ENCODE peak calls at places on chromosomes 13 and 19, in ten cellular contexts. One of them, this sample, is unnamed.

GRCh38 chr13:52455677-52456041 is 381 bp downstream of the CKAP2 start:
- DNase-seq in BJ: peak
- DNase-seq in AG09309: no peak
- DNase-seq in fibroblast of the aortic adventitia: peak
- DNase-seq in NB4: peak
- DNase-seq in IMR-90: peak
- DNase-seq in foreskin fibroblast: peak
- DNase-seq in tibial nerve: peak
- DNase-seq in CD8-positive, alpha-beta T cell: peak
- DNase-seq in HFF-Myc: no peak
- DNase-seq in this sample: no peak

GRCh38 chr19:30340724-30341595 is 31.2 kb upstream of the ZNF536 start:
- DNase-seq in HFF-Myc: no peak
- DNase-seq in tibial nerve: no peak
- DNase-seq in CD8-positive, alpha-beta T cell: no peak
- DNase-seq in NB4: no peak
- DNase-seq in IMR-90: no peak
- DNase-seq in foreskin fibroblast: peak
- DNase-seq in BJ: no peak
- DNase-seq in AG09309: no peak
- DNase-seq in fibroblast of the aortic adventitia: no peak
- DNase-seq in this sample: no peak

GRCh38 chr19:12723383-12723642 is 419 bp downstream of the TNPO2 start:
- DNase-seq in CD8-positive, alpha-beta T cell: no peak
- DNase-seq in IMR-90: peak
- DNase-seq in tibial nerve: no peak
- DNase-seq in NB4: peak
- DNase-seq in AG09309: no peak
- DNase-seq in fibroblast of the aortic adventitia: no peak
- DNase-seq in BJ: no peak
- DNase-seq in HFF-Myc: no peak
- DNase-seq in foreskin fibroblast: peak
- DNase-seq in this sample: no peak

GRCh38 chr13:91399189-91400093 is 1.0 kb downstream of the GPC5 start:
- DNase-seq in NB4: no peak
- DNase-seq in tibial nerve: no peak
- DNase-seq in AG09309: no peak
- DNase-seq in IMR-90: no peak
- DNase-seq in BJ: no peak
- DNase-seq in foreskin fibroblast: peak
- DNase-seq in HFF-Myc: no peak
- DNase-seq in fibroblast of the aortic adventitia: no peak
- DNase-seq in CD8-positive, alpha-beta T cell: no peak
- DNase-seq in this sample: no peak

GRCh38 chr13:65417953-65418352 is 1812.2 kb downstream of the PCDH9 start:
- DNase-seq in IMR-90: no peak
- DNase-seq in AG09309: no peak
- DNase-seq in NB4: no peak
- DNase-seq in HFF-Myc: no peak
- DNase-seq in BJ: no peak
- DNase-seq in foreskin fibroblast: no peak
- DNase-seq in CD8-positive, alpha-beta T cell: no peak
- DNase-seq in tibial nerve: no peak
- DNase-seq in fibroblast of the aortic adventitia: no peak
- DNase-seq in this sample: no peak

GRCh38 chr19:35195822-35196221 is 32.7 kb downstream of the FAM187B start:
- DNase-seq in tibial nerve: no peak
- DNase-seq in foreskin fibroblast: peak
- DNase-seq in fibroblast of the aortic adventitia: peak
- DNase-seq in IMR-90: no peak
- DNase-seq in AG09309: peak
- DNase-seq in BJ: peak
- DNase-seq in NB4: no peak
- DNase-seq in HFF-Myc: no peak
- DNase-seq in CD8-positive, alpha-beta T cell: no peak
- DNase-seq in this sample: peak

GRCh38 chr19:42166336-42166735 is 34.1 kb upstream of the POU2F2 start:
- DNase-seq in tibial nerve: no peak
- DNase-seq in NB4: no peak
- DNase-seq in HFF-Myc: no peak
- DNase-seq in foreskin fibroblast: no peak
- DNase-seq in CD8-positive, alpha-beta T cell: no peak
- DNase-seq in IMR-90: no peak
- DNase-seq in fibroblast of the aortic adventitia: no peak
- DNase-seq in BJ: no peak
- DNase-seq in AG09309: no peak
- DNase-seq in this sample: no peak

GRCh38 chr19:48321622-48322591 is 3.4 kb upstream of the EMP3 start:
- DNase-seq in tibial nerve: peak
- DNase-seq in HFF-Myc: peak
- DNase-seq in NB4: peak
- DNase-seq in BJ: peak
- DNase-seq in fibroblast of the aortic adventitia: peak
- DNase-seq in foreskin fibroblast: peak
- DNase-seq in CD8-positive, alpha-beta T cell: peak
- DNase-seq in AG09309: peak
- DNase-seq in IMR-90: peak
- DNase-seq in this sample: peak

GRCh38 chr19:15248648-15249559 is 16.7 kb upstream of the EPHX3 start:
- DNase-seq in tibial nerve: peak
- DNase-seq in BJ: peak
- DNase-seq in AG09309: peak
- DNase-seq in fibroblast of the aortic adventitia: peak
- DNase-seq in IMR-90: peak
- DNase-seq in NB4: no peak
- DNase-seq in CD8-positive, alpha-beta T cell: no peak
- DNase-seq in foreskin fibroblast: peak
- DNase-seq in HFF-Myc: no peak
- DNase-seq in this sample: no peak

GRCh38 chr13:65946387-65946786 is 1283.7 kb downstream of the PCDH9 start:
- DNase-seq in BJ: no peak
- DNase-seq in foreskin fibroblast: no peak
- DNase-seq in IMR-90: no peak
- DNase-seq in AG09309: no peak
- DNase-seq in CD8-positive, alpha-beta T cell: no peak
- DNase-seq in HFF-Myc: no peak
- DNase-seq in NB4: no peak
- DNase-seq in tibial nerve: no peak
- DNase-seq in fibroblast of the aortic adventitia: no peak
- DNase-seq in this sample: no peak

GRCh38 chr13:33678906-33679657 is 138.9 kb upstream of the RFC3 start:
- DNase-seq in foreskin fibroblast: no peak
- DNase-seq in IMR-90: peak
- DNase-seq in NB4: no peak
- DNase-seq in CD8-positive, alpha-beta T cell: peak
- DNase-seq in fibroblast of the aortic adventitia: peak
- DNase-seq in HFF-Myc: no peak
- DNase-seq in tibial nerve: peak
- DNase-seq in AG09309: peak
- DNase-seq in BJ: no peak
- DNase-seq in this sample: peak

GRCh38 chr13:90800082-90800746 is 547.3 kb upstream of the MIR17HG start:
- DNase-seq in IMR-90: no peak
- DNase-seq in AG09309: no peak
- DNase-seq in foreskin fibroblast: no peak
- DNase-seq in BJ: no peak
- DNase-seq in CD8-positive, alpha-beta T cell: no peak
- DNase-seq in HFF-Myc: no peak
- DNase-seq in NB4: no peak
- DNase-seq in fibroblast of the aortic adventitia: no peak
- DNase-seq in tibial nerve: peak
- DNase-seq in this sample: no peak

GRCh38 chr19:1406496-1406817 is 929 bp upstream of the DAZAP1 start:
- DNase-seq in fibroblast of the aortic adventitia: no peak
- DNase-seq in CD8-positive, alpha-beta T cell: no peak
- DNase-seq in AG09309: no peak
- DNase-seq in tibial nerve: no peak
- DNase-seq in IMR-90: no peak
- DNase-seq in foreskin fibroblast: no peak
- DNase-seq in BJ: no peak
- DNase-seq in HFF-Myc: no peak
- DNase-seq in NB4: no peak
- DNase-seq in this sample: no peak

GRCh38 chr19:46299004-46299509 is 2.2 kb downstream of the HIF3A start:
- DNase-seq in NB4: no peak
- DNase-seq in HFF-Myc: peak
- DNase-seq in foreskin fibroblast: peak
- DNase-seq in AG09309: no peak
- DNase-seq in tibial nerve: peak
- DNase-seq in IMR-90: peak
- DNase-seq in BJ: peak
- DNase-seq in fibroblast of the aortic adventitia: peak
- DNase-seq in CD8-positive, alpha-beta T cell: no peak
- DNase-seq in this sample: no peak
- H3K4me3 ChIP-seq in NB4: no peak
- H3K4me3 ChIP-seq in HFF-Myc: no peak
- H3K4me3 ChIP-seq in foreskin fibroblast: no peak
- H3K4me3 ChIP-seq in AG09309: no peak
- H3K4me3 ChIP-seq in tibial nerve: peak
- H3K4me3 ChIP-seq in IMR-90: no peak
- H3K4me3 ChIP-seq in BJ: peak
- H3K4me3 ChIP-seq in fibroblast of the aortic adventitia: peak
- H3K4me3 ChIP-seq in CD8-positive, alpha-beta T cell: no peak
- H3K4me3 ChIP-seq in this sample: no peak

DNA sequence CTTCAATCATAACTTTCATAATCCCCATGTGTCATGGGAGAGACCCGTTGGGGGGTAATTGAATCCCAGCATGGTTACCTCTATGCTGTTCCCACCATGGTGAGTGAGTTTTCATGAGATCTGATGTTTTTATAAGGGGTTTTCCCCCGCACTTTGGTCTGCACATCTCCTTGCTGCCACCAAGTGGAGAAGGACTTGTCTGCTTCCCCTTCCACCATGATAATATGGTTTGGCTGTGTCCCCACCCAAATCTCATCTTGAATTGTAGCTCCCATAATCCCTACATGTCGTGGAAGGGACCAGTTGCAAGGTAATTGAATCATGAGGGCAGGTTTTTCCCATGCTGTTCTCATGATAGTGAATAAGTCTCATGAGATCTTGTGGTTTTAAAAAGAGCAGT is 524.9 kb downstream of the SLITRK5 start:
- DNase-seq in tibial nerve: no peak
- DNase-seq in AG09309: no peak
- DNase-seq in CD8-positive, alpha-beta T cell: no peak
- DNase-seq in fibroblast of the aortic adventitia: no peak
- DNase-seq in BJ: no peak
- DNase-seq in NB4: peak
- DNase-seq in foreskin fibroblast: no peak
- DNase-seq in IMR-90: no peak
- DNase-seq in HFF-Myc: no peak
- DNase-seq in this sample: no peak
- TF ChIP-seq CTCF in tibial nerve: no peak
- TF ChIP-seq CTCF in AG09309: no peak
- TF ChIP-seq CTCF in CD8-positive, alpha-beta T cell: no peak
- TF ChIP-seq CTCF in fibroblast of the aortic adventitia: no peak
- TF ChIP-seq CTCF in BJ: no peak
- TF ChIP-seq CTCF in NB4: no peak
- TF ChIP-seq CTCF in foreskin fibroblast: no peak
- TF ChIP-seq CTCF in IMR-90: no peak
- TF ChIP-seq CTCF in HFF-Myc: no peak
- TF ChIP-seq CTCF in this sample: peak

DNA sequence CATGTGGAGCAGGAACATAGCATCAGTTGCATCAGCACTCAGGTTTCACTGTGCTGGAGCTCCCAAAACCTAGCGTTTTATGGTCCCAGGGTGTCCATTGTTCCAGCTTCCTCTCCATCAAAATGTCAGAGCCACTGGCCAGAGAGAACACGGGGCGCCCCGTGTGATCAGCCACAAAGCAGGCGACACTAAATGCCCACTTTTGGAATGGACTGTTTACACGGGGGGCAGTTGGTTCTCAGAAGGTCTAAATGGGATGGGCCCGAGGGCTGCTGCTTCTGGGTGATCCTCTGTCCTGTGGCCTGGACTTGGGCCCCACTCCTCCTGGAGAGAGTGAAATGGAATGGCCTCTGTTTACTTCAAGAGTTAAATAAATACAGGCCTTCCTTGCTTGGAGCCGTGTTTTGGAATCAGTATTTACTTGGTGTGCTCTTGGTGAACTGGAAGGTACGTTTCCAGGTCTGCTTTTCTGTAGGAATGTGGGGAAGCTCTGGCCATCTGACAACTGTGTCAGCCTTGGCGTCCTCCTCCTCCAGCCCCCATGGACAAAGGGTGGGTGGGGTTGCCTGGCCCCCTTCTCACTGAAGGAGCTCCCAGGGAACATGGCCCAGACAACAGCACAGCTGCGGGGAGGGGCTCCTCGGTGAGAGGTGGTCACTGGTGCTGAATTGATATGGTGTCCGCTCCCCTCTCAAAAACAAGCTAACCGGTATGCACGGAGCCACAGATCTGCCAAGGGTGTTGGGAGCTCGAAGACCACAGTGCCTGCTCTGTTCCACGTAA is 16.1 kb upstream of the MCF2L start:
- DNase-seq in CD8-positive, alpha-beta T cell: no peak
- DNase-seq in BJ: no peak
- DNase-seq in HFF-Myc: no peak
- DNase-seq in tibial nerve: no peak
- DNase-seq in foreskin fibroblast: no peak
- DNase-seq in AG09309: no peak
- DNase-seq in fibroblast of the aortic adventitia: no peak
- DNase-seq in NB4: no peak
- DNase-seq in IMR-90: no peak
- DNase-seq in this sample: no peak
- H3K4me3 ChIP-seq in CD8-positive, alpha-beta T cell: no peak
- H3K4me3 ChIP-seq in BJ: no peak
- H3K4me3 ChIP-seq in HFF-Myc: no peak
- H3K4me3 ChIP-seq in tibial nerve: no peak
- H3K4me3 ChIP-seq in foreskin fibroblast: no peak
- H3K4me3 ChIP-seq in AG09309: no peak
- H3K4me3 ChIP-seq in fibroblast of the aortic adventitia: no peak
- H3K4me3 ChIP-seq in NB4: no peak
- H3K4me3 ChIP-seq in IMR-90: no peak
- H3K4me3 ChIP-seq in this sample: no peak

DNA sequence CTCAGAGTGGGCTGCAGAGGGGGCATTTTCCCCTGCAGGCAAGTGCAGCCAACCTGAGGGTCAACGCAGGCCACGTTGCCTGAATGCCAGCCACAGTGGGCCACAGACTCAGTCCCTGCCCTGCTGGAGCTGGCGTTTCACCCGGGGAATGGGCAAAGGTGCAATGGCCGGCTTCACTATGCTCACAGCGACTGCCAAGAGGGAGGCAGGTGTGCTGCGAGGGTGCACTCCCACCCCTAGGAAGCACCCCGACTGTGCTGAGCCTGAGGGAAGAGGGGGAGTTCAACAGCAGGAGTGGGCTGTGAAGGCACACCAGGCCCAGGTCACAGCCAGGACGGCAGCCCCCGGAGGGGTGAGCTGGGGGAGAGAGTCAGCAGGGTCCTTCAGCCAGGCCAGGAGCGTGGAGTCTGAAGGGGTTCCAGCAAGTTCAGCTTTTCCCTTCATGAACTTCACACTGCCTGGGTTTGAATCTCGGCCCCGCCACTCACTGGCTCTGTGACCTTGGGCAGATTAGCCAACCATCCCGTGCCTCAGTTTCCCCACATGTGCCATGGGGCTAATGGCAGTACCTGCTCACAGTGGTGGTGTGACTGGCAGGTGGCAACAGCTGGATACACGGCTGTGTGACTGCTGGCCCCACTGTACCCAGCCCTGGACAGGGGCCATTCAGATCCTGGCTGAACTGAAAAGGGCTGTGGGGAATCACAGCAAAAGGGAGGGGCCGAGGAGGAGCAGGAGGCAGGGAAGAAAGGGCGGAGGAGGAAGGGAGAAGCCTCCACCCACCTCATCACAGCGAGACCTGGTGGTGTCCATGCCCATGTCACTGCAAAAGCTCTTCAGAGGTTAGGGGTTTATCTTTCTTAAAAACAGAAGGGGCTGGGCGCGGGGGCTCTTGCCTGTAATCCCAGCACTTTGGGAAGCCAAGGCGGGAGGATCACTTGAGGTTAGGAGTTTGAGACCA is 7.6 kb downstream of the TRAPPC6A start:
- DNase-seq in HFF-Myc: no peak
- DNase-seq in NB4: no peak
- DNase-seq in tibial nerve: no peak
- DNase-seq in CD8-positive, alpha-beta T cell: no peak
- DNase-seq in BJ: no peak
- DNase-seq in AG09309: no peak
- DNase-seq in fibroblast of the aortic adventitia: no peak
- DNase-seq in IMR-90: no peak
- DNase-seq in foreskin fibroblast: no peak
- DNase-seq in this sample: no peak
- TF ChIP-seq CTCF in HFF-Myc: no peak
- TF ChIP-seq CTCF in NB4: no peak
- TF ChIP-seq CTCF in tibial nerve: no peak
- TF ChIP-seq CTCF in CD8-positive, alpha-beta T cell: no peak
- TF ChIP-seq CTCF in BJ: no peak
- TF ChIP-seq CTCF in AG09309: no peak
- TF ChIP-seq CTCF in fibroblast of the aortic adventitia: no peak
- TF ChIP-seq CTCF in IMR-90: no peak
- TF ChIP-seq CTCF in foreskin fibroblast: no peak
- TF ChIP-seq CTCF in this sample: no peak

This sample was measured in epithelial cell of proximal tubule.